ENCODE peak calls at places on chromosomes 4 and X, in four cellular contexts. B is tibial nerve, Z is body of pancreas, I is Peyer's patch. N is an unnamed sample.

GRCh38 chr4:22356996-22357596 is 158.8 kb downstream of the ADGRA3 start:
- DNase-seq in B (no peak), Z (no peak), I (no peak), N (no peak)

GRCh38 chr4:43242611-43243010 is 350.1 kb downstream of the GRXCR1 start:
- DNase-seq in B (no peak), Z (no peak), I (no peak), N (no peak)

GRCh38 chr4:41213563-41214157 is 682 bp downstream of the APBB2 start:
- DNase-seq in B (no peak), Z (no peak), I (no peak), N (no peak)

GRCh38 chr4:5037553-5038551 is 13.4 kb upstream of the STK32B start:
- DNase-seq in B (no peak), Z (no peak), I (no peak), N (no peak)

GRCh38 chr4:38322709-38323108 is 341.3 kb upstream of the KLF3 start:
- DNase-seq in B (no peak), Z (no peak), I (no peak), N (no peak)

GRCh38 chr4:111466821-111467605 is 678.2 kb upstream of the FAM241A start:
- DNase-seq in B (no peak), Z (no peak), I (no peak), N (no peak)

GRCh38 chr4:86660407-86660806 is 66.3 kb downstream of the PTPN13 start:
- DNase-seq in B (no peak), Z (no peak), I (no peak), N (no peak)

GRCh38 chrX:1215123-1215823 is 2.8 kb upstream of the CRLF2 start:
- DNase-seq in B (no peak), Z (no peak), I (no peak), N (no peak)

GRCh38 chr4:103478729-103479128 is 241.1 kb downstream of the TACR3 start:
- DNase-seq in B (no peak), Z (no peak), I (no peak), N (no peak)

GRCh38 chr4:102554988-102555387 is 53.8 kb downstream of the NFKB1 start:
- DNase-seq in B (no peak), Z (no peak), I (no peak), N (no peak)

GRCh38 chr4:54746228-54746627 is 88.5 kb downstream of the KIT start:
- DNase-seq in B (no peak), Z (no peak), I (no peak), N (no peak)

GRCh38 chr4:5220028-5220427 is 168.7 kb downstream of the STK32B start:
- DNase-seq in B (no peak), Z (no peak), I (no peak), N (no peak)

GRCh38 chr4:87566276-87566675 is 37.1 kb upstream of the SPARCL1 start:
- DNase-seq in B (no peak), Z (no peak), I (no peak), N (no peak)

GRCh38 chr4:2787230-2788100 is 5.4 kb upstream of the SH3BP2 start:
- DNase-seq in B (peak), Z (no peak), I (no peak), N (peak)

GRCh38 chrX:150848914-150849365 is 49.5 kb downstream of the CD99L2 start:
- DNase-seq in B (no peak), Z (peak), I (no peak), N (no peak)

GRCh38 chr4:139030614-139031235 is 15.1 kb downstream of the NOCT start:
- DNase-seq in B (peak), Z (peak), I (no peak), N (peak)

GRCh38 chr4:42560465-42560864 is 96.4 kb downstream of the ATP8A1 start:
- DNase-seq in B (no peak), Z (no peak), I (no peak), N (no peak)

GRCh38 chrX:129193357-129193756 is 329.9 kb downstream of the SMARCA1 start:
- DNase-seq in B (peak), Z (peak), I (peak), N (no peak)

GRCh38 chr4:87038837-87039715 is 104.3 kb downstream of the AFF1 start:
- DNase-seq in B (no peak), Z (peak), I (no peak), N (no peak)

GRCh38 chrX:129786210-129786651 is 6.5 kb downstream of the SASH3 start:
- DNase-seq in B (no peak), Z (no peak), I (no peak), N (no peak)

GRCh38 chrX:49106930-49107329 is 16.6 kb downstream of the GPKOW start:
- DNase-seq in B (no peak), Z (peak), I (no peak), N (no peak)

GRCh38 chr4:148649669-148650331 is 207.6 kb upstream of the NR3C2 start:
- DNase-seq in B (no peak), Z (no peak), I (no peak), N (no peak)

GRCh38 chrX:149825424-149825823 is 43.7 kb downstream of the MAGEA9 start:
- DNase-seq in B (no peak), Z (peak), I (no peak), N (peak)

GRCh38 chr4:107825072-107825789 is 499 bp downstream of the SGMS2 start:
- DNase-seq in B (no peak), Z (peak), I (no peak), N (no peak)

GRCh38 chr4:33090910-33091309 is 2370.7 kb downstream of the PCDH7 start:
- DNase-seq in B (no peak), Z (no peak), I (no peak), N (no peak)

GRCh38 chr4:6722891-6723290 is 6.9 kb downstream of the BLOC1S4 start:
- DNase-seq in B (no peak), Z (no peak), I (no peak), N (no peak)

GRCh38 chr4:122762520-122762919 is 30.0 kb downstream of the BBS12 start:
- DNase-seq in B (no peak), Z (no peak), I (no peak), N (no peak)

GRCh38 chr4:7237863-7238262 is 45.5 kb downstream of the SORCS2 start:
- DNase-seq in B (no peak), Z (no peak), I (no peak), N (no peak)

GRCh38 chr4:124952601-124953000 is 240.1 kb upstream of the ANKRD50 start:
- DNase-seq in B (no peak), Z (no peak), I (no peak), N (no peak)

GRCh38 chrX:103831803-103832544 is at the start of gene RAB9B:
- DNase-seq in B (peak), Z (peak), I (peak), N (peak)

GRCh38 chr4:98481167-98481566 is 177.2 kb downstream of the TSPAN5 start:
- DNase-seq in B (no peak), Z (peak), I (no peak), N (no peak)

GRCh38 chr4:42277291-42277690 is 120.0 kb upstream of the SHISA3 start:
- DNase-seq in B (no peak), Z (no peak), I (no peak), N (no peak)

GRCh38 chr4:3317011-3317655 is 24.3 kb downstream of the RGS12 start:
- DNase-seq in B (no peak), Z (no peak), I (peak), N (no peak)

GRCh38 chrX:110512341-110512740 is 153.7 kb downstream of the RTL9 start:
- DNase-seq in B (no peak), Z (no peak), I (no peak), N (no peak)

GRCh38 chrX:110412971-110413726 is 54.5 kb downstream of the RTL9 start:
- DNase-seq in B (peak), Z (peak), I (peak), N (peak)

GRCh38 chrX:84219551-84219950 is 31.6 kb upstream of the RPS6KA6 start:
- DNase-seq in B (no peak), Z (no peak), I (no peak), N (no peak)

GRCh38 chr4:34176609-34177008 is 2067.7 kb downstream of the ARAP2 start:
- DNase-seq in B (no peak), Z (no peak), I (no peak), N (no peak)

DNA sequence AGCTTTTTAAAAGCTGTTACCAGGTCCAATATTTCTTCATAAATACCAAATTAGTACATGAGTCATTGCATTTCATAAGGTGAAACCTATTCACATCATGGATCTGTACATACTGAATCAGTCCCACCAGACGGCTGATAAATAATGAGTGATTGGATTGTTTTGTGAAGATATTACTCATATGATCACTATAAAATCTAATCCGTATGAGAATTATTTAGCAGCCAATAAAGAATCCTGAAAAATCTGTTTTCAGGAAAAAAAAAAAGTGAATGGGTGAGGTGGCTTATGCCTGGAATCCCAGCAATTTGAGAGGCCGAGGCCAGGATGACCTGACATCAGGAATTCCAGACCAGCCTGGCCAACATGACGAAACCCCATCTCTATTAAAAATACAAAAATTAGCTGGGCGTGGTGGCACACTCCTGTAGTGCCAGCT is 438.1 kb downstream of the INPP4B start:
- DNase-seq in B (no peak), Z (no peak), I (no peak), N (no peak)
- H3K27ac ChIP-seq in B (no peak), Z (no peak), I (no peak), N (no peak)

GRCh38 chrX:13667940-13668339 is 15.0 kb downstream of the TCEANC start:
- DNase-seq in B (no peak), Z (no peak), I (no peak), N (no peak)

GRCh38 chrX:13676885-13677284 is 12.0 kb upstream of the RAB9A start:
- DNase-seq in B (no peak), Z (no peak), I (no peak), N (no peak)

GRCh38 chrX:13669246-13669689 is 16.3 kb downstream of the TCEANC start:
- DNase-seq in B (peak), Z (peak), I (peak), N (no peak)

GRCh38 chrX:13670197-13670596 is 17.3 kb downstream of the TCEANC start:
- DNase-seq in B (no peak), Z (no peak), I (no peak), N (no peak)

GRCh38 chrX:13673016-13673415 is 15.9 kb upstream of the RAB9A start:
- DNase-seq in B (no peak), Z (no peak), I (no peak), N (no peak)
- H3K27ac ChIP-seq in B (no peak), Z (no peak), I (no peak), N (no peak)

GRCh38 chr4:53361451-53361850 is 4.4 kb downstream of the SCFD2 start:
- DNase-seq in B (no peak), Z (no peak), I (no peak), N (no peak)

GRCh38 chr4:53354012-53354722 is 11.7 kb downstream of the SCFD2 start:
- DNase-seq in B (no peak), Z (no peak), I (no peak), N (no peak)

DNA sequence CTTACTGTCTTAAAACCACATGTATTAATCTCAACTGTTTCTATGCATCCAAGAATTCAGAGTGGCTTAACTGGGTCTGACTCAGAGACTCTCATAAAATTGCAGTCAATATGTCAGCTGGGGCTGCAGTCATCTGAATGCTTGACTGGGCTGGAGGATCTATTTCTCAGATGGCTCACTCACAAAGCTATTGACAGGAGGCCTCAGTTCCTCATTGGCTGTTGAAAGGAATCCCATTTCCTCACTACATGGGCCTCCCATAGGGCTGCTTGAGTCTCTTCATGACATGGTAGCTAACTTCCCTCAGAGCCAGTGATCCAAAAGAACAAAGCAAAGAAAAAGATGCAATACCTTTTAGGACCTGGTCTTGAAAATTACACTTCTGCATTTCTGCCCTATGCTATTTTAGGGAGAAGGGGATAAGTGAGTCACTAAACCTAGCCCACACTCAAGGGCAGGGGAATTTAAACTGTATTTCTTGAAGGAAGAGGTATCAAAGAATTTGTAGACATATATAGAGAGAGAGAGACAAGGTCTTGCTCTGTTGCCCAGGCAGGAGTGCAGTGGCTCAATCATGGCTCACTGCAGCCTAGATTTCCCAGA is 9.8 kb downstream of the SCFD2 start:
- DNase-seq in B (no peak), Z (no peak), I (no peak), N (no peak)
- H3K27ac ChIP-seq in B (no peak), Z (no peak), I (no peak), N (no peak)

GRCh38 chrX:11382935-11383334 is 89.7 kb downstream of the AMELX start:
- DNase-seq in B (no peak), Z (no peak), I (no peak), N (no peak)

GRCh38 chrX:11386001-11386523 is 92.8 kb downstream of the AMELX start:
- DNase-seq in B (no peak), Z (no peak), I (no peak), N (no peak)

GRCh38 chrX:11381464-11381863 is 88.3 kb downstream of the AMELX start:
- DNase-seq in B (no peak), Z (peak), I (no peak), N (no peak)

GRCh38 chrX:11386812-11387211 is 93.6 kb downstream of the AMELX start:
- DNase-seq in B (no peak), Z (no peak), I (no peak), N (no peak)
- H3K27ac ChIP-seq in B (no peak), Z (no peak), I (peak), N (no peak)